ENCODE peak calls at places on chromosomes 13 and 19, in four cellular contexts. One of them, this sample, is unnamed.

GRCh38 chr13:61884830-61885229 is 469.2 kb upstream of the PCDH20 start:
- DNase-seq in neuronal stem cell: no peak
- DNase-seq in H1: no peak
- DNase-seq in mesenchymal stem cell: no peak
- DNase-seq in this sample: no peak

GRCh38 chr19:11931051-11931450 is 6.1 kb downstream of the ZNF700 start:
- DNase-seq in H1: no peak
- DNase-seq in mesenchymal stem cell: peak
- DNase-seq in neuronal stem cell: no peak
- DNase-seq in this sample: peak

GRCh38 chr13:32663660-32664059 is 77.4 kb downstream of the PDS5B start:
- DNase-seq in mesenchymal stem cell: no peak
- DNase-seq in neuronal stem cell: no peak
- DNase-seq in H1: no peak
- DNase-seq in this sample: no peak

GRCh38 chr19:14536926-14537692 is 7.7 kb downstream of the TECR start:
- DNase-seq in H1: peak
- DNase-seq in neuronal stem cell: peak
- DNase-seq in mesenchymal stem cell: peak
- DNase-seq in this sample: no peak

GRCh38 chr19:55373993-55374757 is 2.5 kb upstream of the TMEM190 start:
- DNase-seq in mesenchymal stem cell: peak
- DNase-seq in neuronal stem cell: no peak
- DNase-seq in H1: no peak
- DNase-seq in this sample: peak

GRCh38 chr19:48842744-48843162 is 6.5 kb upstream of the HSD17B14 start:
- DNase-seq in mesenchymal stem cell: peak
- DNase-seq in H1: peak
- DNase-seq in neuronal stem cell: peak
- DNase-seq in this sample: peak

GRCh38 chr13:114033541-114034315 is 59.9 kb upstream of the C13orf46 start:
- DNase-seq in H1: no peak
- DNase-seq in neuronal stem cell: no peak
- DNase-seq in mesenchymal stem cell: no peak
- DNase-seq in this sample: no peak

GRCh38 chr19:6108721-6109633 is 1.3 kb downstream of the RFX2 start:
- DNase-seq in H1: peak
- DNase-seq in neuronal stem cell: no peak
- DNase-seq in mesenchymal stem cell: peak
- DNase-seq in this sample: peak

DNA sequence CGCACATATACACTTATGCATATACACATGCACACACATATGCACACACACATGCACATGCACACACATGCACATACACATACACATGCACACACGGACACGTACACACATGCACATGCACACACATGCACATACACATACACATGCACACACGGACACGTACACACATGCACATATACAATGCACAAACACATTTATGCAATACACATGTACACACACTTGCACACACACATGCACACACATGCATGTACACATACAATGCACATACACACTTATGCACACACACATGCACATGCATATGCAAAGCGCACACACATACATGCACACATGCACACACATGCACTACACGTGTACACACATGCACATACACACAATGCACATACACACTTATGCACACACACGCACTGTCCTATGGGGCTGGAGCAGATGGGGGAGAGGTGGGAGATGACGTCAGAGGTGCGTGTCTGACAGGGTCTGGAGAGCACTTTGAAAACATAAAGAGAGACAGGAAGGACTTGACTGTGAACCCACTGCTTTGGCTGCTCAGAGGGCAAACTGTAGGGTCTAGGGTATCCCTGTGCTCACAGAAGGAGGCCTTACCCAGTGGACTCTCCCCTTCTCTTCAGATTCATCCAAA is 108.2 kb downstream of the UQCRFS1 start:
- DNase-seq in neuronal stem cell: no peak
- DNase-seq in H1: no peak
- DNase-seq in mesenchymal stem cell: no peak
- DNase-seq in this sample: no peak
- H3K23ac ChIP-seq in neuronal stem cell: no peak
- H3K23ac ChIP-seq in H1: no peak
- H3K23ac ChIP-seq in mesenchymal stem cell: no peak
- H3K23ac ChIP-seq in this sample: no peak

DNA sequence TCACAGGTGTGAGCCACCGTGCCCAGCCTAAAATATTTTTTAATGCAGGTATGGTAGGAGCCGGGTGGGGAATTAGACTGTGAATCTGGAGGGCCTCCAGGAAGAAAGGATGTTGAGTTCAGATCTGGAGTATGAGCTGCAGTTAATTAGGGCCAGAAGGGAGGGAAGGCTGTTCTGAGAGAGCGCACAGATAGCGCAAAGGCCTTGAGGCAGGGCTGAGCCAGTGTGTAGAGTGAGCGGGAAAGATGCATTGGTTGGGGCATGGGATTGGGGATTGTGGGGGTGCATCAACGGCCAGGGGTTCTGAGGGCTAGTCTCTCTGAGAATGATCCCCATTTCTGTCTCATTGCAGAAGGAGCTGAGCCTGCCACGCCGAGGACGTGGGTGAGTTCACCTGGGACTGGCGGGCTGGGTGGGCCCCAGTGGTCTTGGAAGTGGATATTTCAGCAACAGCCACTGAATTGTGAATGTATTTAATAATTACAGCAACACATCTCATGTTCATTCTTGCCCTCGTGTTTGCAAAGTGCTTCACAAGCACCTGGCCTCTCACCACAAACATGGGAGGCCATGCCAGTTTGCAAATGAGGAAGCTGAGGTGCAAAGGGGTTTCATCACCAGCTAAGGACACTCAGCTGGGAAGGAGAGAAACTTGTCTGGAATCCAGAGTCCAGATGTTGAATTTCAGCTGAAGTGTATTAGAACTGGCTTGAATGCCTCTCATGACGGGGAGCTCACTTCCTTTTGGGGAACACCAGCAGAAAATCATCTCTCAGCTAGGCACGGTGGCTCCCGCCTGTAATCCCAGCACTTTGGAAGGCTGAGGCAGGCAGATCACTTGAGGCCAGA is 9.9 kb downstream of the MAST3 start:
- DNase-seq in mesenchymal stem cell: no peak
- DNase-seq in neuronal stem cell: no peak
- DNase-seq in H1: no peak
- DNase-seq in this sample: no peak
- H3K4me3 ChIP-seq in mesenchymal stem cell: no peak
- H3K4me3 ChIP-seq in neuronal stem cell: no peak
- H3K4me3 ChIP-seq in H1: no peak
- H3K4me3 ChIP-seq in this sample: no peak

DNA sequence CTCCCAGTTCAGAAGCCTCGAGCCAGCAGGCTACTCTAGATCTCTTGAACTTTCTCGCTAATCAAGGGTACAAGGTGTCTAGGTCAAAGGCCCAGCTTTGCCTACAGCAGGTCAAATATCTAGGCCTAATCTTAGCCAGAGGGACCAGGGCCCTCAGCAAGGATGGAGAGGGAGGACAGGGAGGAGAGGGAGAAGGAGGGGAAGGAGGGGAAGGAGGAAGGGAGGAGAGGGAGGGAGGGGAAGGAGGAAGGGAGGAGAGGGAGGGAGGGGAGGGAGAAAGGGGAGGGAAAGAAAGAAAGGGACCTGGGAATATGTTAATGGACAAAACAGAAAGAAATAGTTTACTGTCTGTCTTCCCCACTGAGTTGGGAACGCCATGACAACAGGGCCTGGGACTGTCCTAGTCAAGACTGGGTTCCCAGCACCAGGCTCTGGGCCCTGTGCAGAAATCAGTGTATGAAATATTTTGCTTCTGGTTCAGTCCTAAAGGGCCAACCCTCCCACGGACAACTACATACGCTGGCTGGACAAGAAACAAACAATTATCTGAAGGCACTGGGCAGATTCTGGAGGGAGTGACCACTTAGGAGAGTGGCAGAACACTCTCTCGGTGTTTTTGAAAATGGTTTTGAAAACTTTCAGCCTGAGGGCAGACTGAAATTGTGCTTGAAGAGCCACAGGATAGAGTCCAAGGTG is 4.6 kb downstream of the ECH1 start:
- DNase-seq in mesenchymal stem cell: no peak
- DNase-seq in H1: no peak
- DNase-seq in neuronal stem cell: no peak
- DNase-seq in this sample: no peak
- H4K91ac ChIP-seq in mesenchymal stem cell: no peak
- H4K91ac ChIP-seq in H1: no peak
- H4K91ac ChIP-seq in neuronal stem cell: no peak
- H4K91ac ChIP-seq in this sample: no peak

DNA sequence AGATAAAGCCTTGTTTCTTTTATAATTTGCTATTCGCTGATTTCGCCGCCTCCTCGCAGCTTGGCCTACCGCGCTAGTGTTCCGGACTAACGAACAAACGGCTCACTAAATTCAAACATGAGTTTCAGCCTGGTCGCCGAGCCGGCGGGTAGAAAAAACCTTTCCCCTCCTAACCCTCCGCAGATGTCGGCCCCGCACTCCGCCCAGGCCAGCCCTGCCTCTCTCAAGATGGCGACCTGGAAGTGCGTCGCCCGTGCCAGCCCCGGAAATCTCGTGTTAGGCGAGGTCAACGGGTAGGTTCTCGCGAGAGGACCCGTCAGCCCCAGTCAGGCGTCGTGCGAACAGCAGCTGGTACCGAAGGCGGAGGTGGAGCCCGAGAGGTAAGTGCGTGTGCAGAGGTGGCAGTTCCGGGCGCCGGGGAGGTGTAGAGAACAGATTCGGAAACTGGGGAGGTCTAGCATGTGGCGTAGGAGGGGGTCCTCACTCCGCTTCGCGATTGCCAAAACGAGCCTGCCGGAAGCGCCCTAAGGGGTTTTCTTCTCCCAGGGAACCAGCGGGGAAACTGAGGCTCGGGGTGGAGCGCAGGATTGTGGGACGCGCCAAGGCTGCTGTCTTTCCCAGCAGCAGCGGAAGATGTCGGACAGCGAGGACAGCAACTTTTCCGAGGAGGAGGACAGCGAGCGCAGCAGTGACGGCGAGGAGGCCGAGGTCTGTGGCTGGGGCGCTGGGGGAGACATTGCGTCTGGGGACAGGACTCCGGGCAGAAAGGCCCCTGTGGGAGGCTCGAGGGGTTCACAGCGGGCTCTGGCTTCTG is at the start of gene SUPT5H:
- DNase-seq in mesenchymal stem cell: peak
- DNase-seq in neuronal stem cell: peak
- DNase-seq in H1: peak
- DNase-seq in this sample: peak
- H3K23ac ChIP-seq in mesenchymal stem cell: no peak
- H3K23ac ChIP-seq in neuronal stem cell: peak
- H3K23ac ChIP-seq in H1: no peak
- H3K23ac ChIP-seq in this sample: peak

DNA sequence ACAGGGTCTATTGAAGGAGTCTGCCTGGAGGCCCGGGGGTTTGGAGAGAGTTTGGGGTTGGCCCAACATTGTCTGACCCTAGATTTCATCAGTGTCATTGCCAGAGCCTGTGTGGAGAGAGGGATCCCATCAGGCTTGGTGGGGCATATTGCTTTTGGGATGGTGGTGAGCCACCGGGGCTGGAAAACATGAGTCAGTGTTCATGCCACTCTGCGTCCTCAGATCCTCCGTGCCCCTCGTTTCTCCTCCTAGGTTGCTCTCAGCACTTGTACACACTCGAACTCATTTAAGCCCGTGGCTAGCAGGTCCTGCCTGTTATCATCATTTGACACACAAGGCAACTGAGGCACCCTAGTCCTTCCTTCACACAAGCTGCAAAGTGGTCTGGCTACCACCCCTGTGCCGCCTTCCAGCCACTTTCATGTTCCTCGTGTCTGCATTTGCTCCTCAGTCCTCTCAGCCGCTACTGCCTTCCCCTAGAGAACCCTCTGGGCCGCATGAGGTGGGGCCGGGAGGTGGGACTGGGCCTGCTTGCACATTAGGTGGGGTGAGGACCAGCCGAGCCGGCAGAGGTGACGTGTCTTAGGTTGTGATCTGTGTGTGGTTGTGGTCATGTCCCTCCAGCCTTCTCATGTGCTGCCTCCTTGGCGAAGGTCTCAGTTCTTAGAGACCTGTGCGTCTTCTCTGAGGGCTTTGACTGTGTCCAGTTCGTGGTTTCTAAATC is 3.6 kb downstream of the NACC1 start:
- DNase-seq in mesenchymal stem cell: no peak
- DNase-seq in H1: no peak
- DNase-seq in neuronal stem cell: no peak
- DNase-seq in this sample: no peak
- H3K4me3 ChIP-seq in mesenchymal stem cell: no peak
- H3K4me3 ChIP-seq in H1: no peak
- H3K4me3 ChIP-seq in neuronal stem cell: no peak
- H3K4me3 ChIP-seq in this sample: no peak

GRCh38 chr19:45413497-45413896 is 7.1 kb downstream of the POLR1G start:
- DNase-seq in H1: no peak
- DNase-seq in neuronal stem cell: no peak
- DNase-seq in mesenchymal stem cell: no peak
- DNase-seq in this sample: no peak
- H4K91ac ChIP-seq in H1: no peak
- H4K91ac ChIP-seq in neuronal stem cell: no peak
- H4K91ac ChIP-seq in mesenchymal stem cell: no peak
- H4K91ac ChIP-seq in this sample: no peak

GRCh38 chr19:1384085-1384462 is 367 bp downstream of the NDUFS7 start:
- DNase-seq in mesenchymal stem cell: no peak
- DNase-seq in neuronal stem cell: no peak
- DNase-seq in H1: no peak
- DNase-seq in this sample: no peak
- H3K23ac ChIP-seq in mesenchymal stem cell: no peak
- H3K23ac ChIP-seq in neuronal stem cell: peak
- H3K23ac ChIP-seq in H1: no peak
- H3K23ac ChIP-seq in this sample: no peak

This sample was measured in IMR-90.